ENCODE peak calls at places on chromosomes 1 and 21, in four cellular contexts. Z is endothelial cell, I is sigmoid colon, L is NCI-H1694. U is an unnamed sample.

GRCh38 chr1:179586107-179586823 is 5.4 kb upstream of the TDRD5 start:
- DNase-seq in Z (peak), I (peak), L (peak), U (peak)

GRCh38 chr21:45309069-45309521 is 21.4 kb upstream of the POFUT2 start:
- DNase-seq in Z (peak), I (peak), L (peak), U (peak)

GRCh38 chr1:218304281-218305039 is 19.4 kb downstream of the RRP15 start:
- DNase-seq in Z (no peak), I (no peak), L (peak), U (peak)

GRCh38 chr1:61330571-61330970 is 248.2 kb downstream of the NFIA start:
- DNase-seq in Z (no peak), I (no peak), L (no peak), U (no peak)

GRCh38 chr1:114137497-114137896 is 16.2 kb downstream of the SYT6 start:
- DNase-seq in Z (no peak), I (no peak), L (no peak), U (no peak)

GRCh38 chr1:47385020-47385419 is 31.1 kb upstream of the FOXE3 start:
- DNase-seq in Z (no peak), I (no peak), L (no peak), U (no peak)

GRCh38 chr1:82894635-82895034 is 1093.9 kb downstream of the ADGRL2 start:
- DNase-seq in Z (no peak), I (no peak), L (peak), U (no peak)

GRCh38 chr1:75632350-75632949 is 21.5 kb upstream of the SLC44A5 start:
- DNase-seq in Z (peak), I (no peak), L (peak), U (peak)

GRCh38 chr1:179547021-179547535 is 28.7 kb downstream of the NPHS2 start:
- DNase-seq in Z (no peak), I (no peak), L (no peak), U (no peak)

GRCh38 chr1:152110365-152110859 is 4.8 kb downstream of the TCHH start:
- DNase-seq in Z (no peak), I (no peak), L (no peak), U (no peak)

GRCh38 chr1:155241069-155241679 is 14.1 kb downstream of the ENTREP3 start:
- DNase-seq in Z (peak), I (peak), L (peak), U (peak)

GRCh38 chr1:221458430-221459156 is 283.3 kb downstream of the DUSP10 start:
- DNase-seq in Z (no peak), I (no peak), L (peak), U (no peak)

GRCh38 chr21:35575280-35575915 is 484.9 kb downstream of the SETD4 start:
- DNase-seq in Z (no peak), I (no peak), L (no peak), U (no peak)

GRCh38 chr1:24696033-24696755 is 49.1 kb upstream of the CLIC4 start:
- DNase-seq in Z (no peak), I (no peak), L (no peak), U (no peak)

GRCh38 chr1:201511925-201512539 is 5.1 kb upstream of the CSRP1 start:
- DNase-seq in Z (peak), I (peak), L (no peak), U (no peak)

GRCh38 chr21:41722052-41723018 is 44.5 kb downstream of the RIPK4 start:
- DNase-seq in Z (no peak), I (no peak), L (no peak), U (no peak)

U was measured in K562.